ENCODE peak calls at places on chromosomes 5 and 9, in five cellular contexts. K is HCT116, B is PC-3, V is H9, L is fibroblast of lung. Z is an unnamed sample.

GRCh38 chr9:7210854-7211637 is 453.3 kb downstream of the KDM4C start:
- DNase-seq in K (no peak), B (no peak), V (peak; percentile 61), L (no peak), Z (no peak)

GRCh38 chr5:123088031-123088805 is 823 bp upstream of the PRDM6 start:
- DNase-seq in K (no peak), B (no peak), V (peak; percentile 57), L (peak; percentile 20), Z (no peak)

GRCh38 chr5:126676195-126676624 is 75.5 kb downstream of the PHAX start:
- DNase-seq in K (peak; percentile 60), B (peak; percentile 78), V (peak; percentile 73), L (peak; percentile 48), Z (peak; percentile 75)

GRCh38 chr9:89177401-89178161 is 1.0 kb downstream of the SHC3 start:
- DNase-seq in K (no peak), B (no peak), V (peak; percentile 57), L (peak; percentile 45), Z (no peak)

GRCh38 chr5:132257131-132258101 is at the start of gene PDLIM4:
- DNase-seq in K (no peak), B (no peak), V (peak; percentile 83), L (peak; percentile 56), Z (no peak)

GRCh38 chr5:58077387-58077786 is 382.5 kb downstream of the PLK2 start:
- DNase-seq in K (no peak), B (no peak), V (no peak), L (no peak), Z (no peak)

GRCh38 chr9:85478847-85479246 is 262.9 kb downstream of the AGTPBP1 start:
- DNase-seq in K (no peak), B (no peak), V (no peak), L (no peak), Z (no peak)

GRCh38 chr5:41371741-41372140 is 138.7 kb downstream of the PLCXD3 start:
- DNase-seq in K (no peak), B (peak; percentile 74), V (no peak), L (peak; percentile 83), Z (no peak)

GRCh38 chr9:78437721-78438610 is 141.0 kb downstream of the PSAT1 start:
- DNase-seq in K (no peak), B (no peak), V (no peak), L (no peak), Z (no peak)

GRCh38 chr5:172887735-172888134 is 53.7 kb downstream of the ERGIC1 start:
- DNase-seq in K (no peak), B (no peak), V (no peak), L (peak; percentile 83), Z (no peak)

GRCh38 chr5:172886974-172887491 is 53.0 kb downstream of the ERGIC1 start:
- DNase-seq in K (no peak), B (no peak), V (no peak), L (peak; percentile 65), Z (no peak)

GRCh38 chr5:172886396-172886932 is 52.4 kb downstream of the ERGIC1 start:
- DNase-seq in K (no peak), B (peak; percentile 13), V (no peak), L (no peak), Z (no peak)

GRCh38 chr5:172881691-172882370 is 47.8 kb downstream of the ERGIC1 start:
- DNase-seq in K (peak; percentile 10), B (peak; percentile 68), V (no peak), L (peak; percentile 82), Z (no peak)

GRCh38 chr5:172885594-172886340 is 51.7 kb downstream of the ERGIC1 start:
- DNase-seq in K (no peak), B (no peak), V (no peak), L (no peak), Z (no peak)
- H4K20me1 ChIP-seq in K (no peaks in the 10 kb centered on the region), B (no peaks in the 10 kb centered on the region), V (peaks cover 3% of the 10 kb centered on the region), L (no peaks in the 10 kb centered on the region), Z (peaks cover 28% of the 10 kb centered on the region)

DNA sequence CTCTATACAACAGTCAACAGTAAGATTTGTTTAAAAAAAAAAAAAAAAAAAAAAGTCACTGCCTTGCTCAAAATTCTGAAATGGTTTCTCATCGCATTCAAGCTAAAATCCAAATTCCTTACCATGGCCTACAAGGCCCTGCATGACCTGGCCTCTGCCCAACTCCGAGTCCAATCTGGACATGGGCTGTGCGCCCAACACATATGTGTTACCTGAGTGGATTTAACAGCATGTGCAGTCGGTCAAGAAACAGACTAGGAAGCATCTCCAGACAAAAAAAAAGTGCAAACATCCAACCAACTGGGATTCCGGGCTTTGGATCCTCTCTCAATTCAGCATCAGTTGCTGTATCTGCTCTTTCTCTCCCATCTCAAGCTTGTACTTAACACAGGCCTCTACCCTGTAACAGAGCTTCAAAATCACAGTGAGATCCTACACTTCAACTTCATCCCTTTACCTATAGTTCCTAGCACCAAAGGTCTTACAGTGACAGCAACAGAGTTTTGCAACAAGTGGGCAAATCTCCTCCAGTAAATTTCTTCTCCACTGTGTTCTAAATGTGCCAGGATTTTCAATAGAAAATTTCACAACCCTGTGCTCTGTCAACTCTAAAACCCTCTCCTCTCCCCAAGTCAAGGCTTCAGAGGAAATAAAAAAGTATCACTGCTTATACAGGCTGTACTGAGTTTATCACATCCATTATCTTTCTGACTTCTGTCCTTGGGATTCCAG is 19.6 kb downstream of the ZNF608 start:
- DNase-seq in K (no peak), B (no peak), V (no peak), L (no peak), Z (no peak)
- H4K20me1 ChIP-seq in K (no peaks in the 10 kb centered on the region), B (no peaks in the 10 kb centered on the region), V (no peaks in the 10 kb centered on the region), L (no peaks in the 10 kb centered on the region), Z (no peaks in the 10 kb centered on the region)

GRCh38 chr5:139676406-139676805 is 28.3 kb downstream of the CXXC5 start:
- DNase-seq in K (no peak), B (no peak), V (no peak), L (no peak), Z (no peak)

GRCh38 chr5:139675825-139676224 is 27.7 kb downstream of the CXXC5 start:
- DNase-seq in K (no peak), B (no peak), V (no peak), L (no peak), Z (no peak)

GRCh38 chr5:139677404-139678282 is 29.5 kb downstream of the CXXC5 start:
- DNase-seq in K (no peak), B (no peak), V (no peak), L (peak; percentile 57), Z (no peak)

GRCh38 chr5:139676951-139677367 is 28.8 kb downstream of the CXXC5 start:
- DNase-seq in K (no peak), B (no peak), V (no peak), L (no peak), Z (no peak)

DNA sequence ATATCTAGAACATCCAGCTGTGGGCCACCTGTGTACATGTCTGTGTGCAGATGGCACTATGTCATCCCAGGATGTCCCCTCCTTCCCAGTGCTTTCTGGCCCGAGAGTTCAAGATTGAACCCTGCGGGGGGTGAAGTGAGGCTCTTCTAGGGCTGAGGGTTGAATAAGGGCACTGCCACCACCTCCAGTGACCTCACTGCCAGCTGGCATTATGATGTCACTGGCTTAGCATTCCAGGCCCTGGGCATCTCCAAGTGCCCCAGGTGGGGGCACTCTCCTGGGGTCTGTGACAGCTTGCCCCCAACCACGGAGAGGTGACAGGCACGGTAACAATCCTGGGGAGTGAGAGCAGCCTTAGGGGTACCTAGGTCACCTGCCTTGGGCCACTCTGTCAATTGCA is 27.1 kb downstream of the CXXC5 start:
- DNase-seq in K (no peak), B (no peak), V (no peak), L (no peak), Z (no peak)
- H4K20me1 ChIP-seq in K (no peaks in the 10 kb centered on the region), B (no peaks in the 10 kb centered on the region), V (no peaks in the 10 kb centered on the region), L (no peaks in the 10 kb centered on the region), Z (peaks cover 28% of the 10 kb centered on the region)

GRCh38 chr9:133853331-133853730 is 115.2 kb upstream of the SARDH start:
- DNase-seq in K (no peak), B (no peak), V (no peak), L (no peak), Z (no peak)
- H4K20me1 ChIP-seq in K (no peaks in the 10 kb centered on the region), B (no peaks in the 10 kb centered on the region), V (no peaks in the 10 kb centered on the region), L (no peaks in the 10 kb centered on the region), Z (peaks cover 5% of the 10 kb centered on the region)

GRCh38 chr9:133861103-133861502 is 123.0 kb upstream of the SARDH start:
- DNase-seq in K (no peak), B (no peak), V (no peak), L (no peak), Z (no peak)
- H4K20me1 ChIP-seq in K (no peaks in the 10 kb centered on the region), B (no peaks in the 10 kb centered on the region), V (no peaks in the 10 kb centered on the region), L (no peaks in the 10 kb centered on the region), Z (no peaks in the 10 kb centered on the region)

Z was measured in DND-41.